ENCODE peak calls at places on chromosomes 11 and 22, in seven cellular contexts. N, E, O, D, A, Q and W are unnamed samples.

GRCh38 chr11:74933765-74934164 is 15.1 kb downstream of the XRRA1 start:
- DNase-seq in E (no peak), Q (no peak), O (no peak), A (no peak), N (no peak), D (no peak), W (no peak)

GRCh38 chr22:48783821-48784266 is 1043.8 kb downstream of the BRD1 start:
- DNase-seq in E (no peak), Q (no peak), A (no peak), D (no peak), N (no peak), O (no peak), W (no peak)

GRCh38 chr22:40310081-40310770 is 36.1 kb upstream of the ADSL start:
- DNase-seq in N (no peak), D (no peak), O (no peak), Q (no peak), E (no peak), A (no peak), W (no peak)

GRCh38 chr22:37713761-37714160 is 16.9 kb downstream of the TRIOBP start:
- DNase-seq in N (no peak), O (no peak), E (no peak), Q (no peak), D (no peak), A (no peak), W (no peak)

GRCh38 chr11:106162190-106162589 is 84.7 kb downstream of the AASDHPPT start:
- DNase-seq in Q (no peak), A (no peak), D (no peak), E (no peak), N (no peak), O (no peak), W (no peak)

GRCh38 chr11:130737041-130737830 is 179.0 kb downstream of the SNX19 start:
- DNase-seq in D (no peak), O (no peak), Q (no peak), A (no peak), E (no peak), N (no peak), W (no peak)

GRCh38 chr11:133906746-133907145 is 50.0 kb downstream of the IGSF9B start:
- DNase-seq in N (no peak), D (no peak), Q (no peak), E (no peak), O (no peak), A (no peak), W (no peak)

GRCh38 chr11:122898799-122899198 is 16.2 kb downstream of the JHY start:
- DNase-seq in O (no peak), E (no peak), D (no peak), Q (no peak), A (no peak), N (no peak), W (no peak)

GRCh38 chr11:130428271-130428670 is at the start of gene ADAMTS8:
- DNase-seq in O (peak), A (no peak), N (no peak), D (no peak), Q (peak), E (no peak), W (no peak)

GRCh38 chr11:124917115-124917637 is 1.9 kb upstream of the HEPN1 start:
- DNase-seq in E (no peak), D (peak), A (no peak), Q (no peak), N (peak), O (no peak), W (no peak)

GRCh38 chr11:60633645-60634044 is 65.8 kb upstream of the MS4A8 start:
- DNase-seq in Q (no peak), N (no peak), O (no peak), A (no peak), E (no peak), D (no peak), W (no peak)

GRCh38 chr11:124756033-124756752 is 4.1 kb upstream of the VSIG2 start:
- DNase-seq in D (no peak), N (no peak), A (no peak), Q (peak), E (no peak), O (no peak), W (no peak)

GRCh38 chr11:65047581-65048422 is 6.8 kb downstream of the SAC3D1 start:
- DNase-seq in A (no peak), Q (no peak), O (peak), E (no peak), D (peak), N (no peak), W (no peak)

GRCh38 chr22:31206896-31207687 is 5.0 kb upstream of the LIMK2 start:
- DNase-seq in O (no peak), E (no peak), D (no peak), N (no peak), A (no peak), Q (no peak), W (no peak)

GRCh38 chr11:108069947-108070346 is 51.4 kb upstream of the ACAT1 start:
- DNase-seq in N (no peak), E (no peak), D (no peak), A (no peak), Q (no peak), O (no peak), W (no peak)

GRCh38 chr22:42138122-42138770 is 7.6 kb upstream of the CYP2D6 start:
- DNase-seq in O (peak), E (no peak), A (no peak), D (no peak), N (no peak), Q (no peak), W (no peak)

GRCh38 chr22:30486661-30487115 is 14.9 kb upstream of the SEC14L3 start:
- DNase-seq in O (no peak), D (no peak), N (no peak), E (no peak), Q (no peak), A (no peak), W (no peak)

GRCh38 chr22:23014250-23014649 is 56.1 kb upstream of the GNAZ start:
- DNase-seq in A (no peak), O (no peak), Q (no peak), N (no peak), D (no peak), E (no peak), W (no peak)

GRCh38 chr11:122723576-122723975 is 68.1 kb downstream of the UBASH3B start:
- DNase-seq in A (no peak), O (no peak), Q (no peak), N (no peak), E (no peak), D (no peak), W (no peak)

GRCh38 chr11:101915811-101916291 is 471 bp downstream of the ANGPTL5 start:
- DNase-seq in A (peak), N (peak), E (no peak), D (no peak), Q (peak), O (no peak), W (peak)

GRCh38 chr22:20912494-20912893 is 4.7 kb upstream of the CRKL start:
- DNase-seq in E (no peak), A (no peak), N (no peak), Q (no peak), O (no peak), D (no peak), W (no peak)

GRCh38 chr11:47572715-47573255 is 6.0 kb downstream of the KBTBD4 start:
- DNase-seq in E (no peak), Q (peak), N (no peak), O (no peak), A (no peak), D (no peak), W (no peak)

GRCh38 chr22:16827506-16827905 is 2.3 kb upstream of the XKR3 start:
- DNase-seq in N (no peak), E (no peak), O (no peak), A (no peak), Q (no peak), D (no peak), W (no peak)

GRCh38 chr22:46617250-46618103 is 2.7 kb upstream of the GRAMD4 start:
- DNase-seq in O (no peak), N (no peak), D (no peak), E (no peak), Q (no peak), A (no peak), W (no peak)

GRCh38 chr22:23803001-23803819 is 16.4 kb downstream of the SMARCB1 start:
- DNase-seq in E (no peak), D (no peak), N (no peak), O (peak), Q (no peak), A (no peak), W (no peak)

GRCh38 chr11:5336331-5336730 is 7.0 kb downstream of the OR51B5 start:
- DNase-seq in Q (no peak), O (no peak), E (no peak), D (no peak), A (no peak), N (no peak), W (no peak)

GRCh38 chr11:128859563-128860441 is 7.3 kb downstream of the KCNJ1 start:
- DNase-seq in A (peak), Q (peak), N (no peak), E (peak), D (no peak), O (peak), W (no peak)

GRCh38 chr11:116786360-116786759 is 1.5 kb downstream of the ZPR1 start:
- DNase-seq in E (no peak), N (no peak), Q (no peak), D (no peak), A (no peak), O (no peak), W (no peak)

GRCh38 chr11:109697140-109697843 is 275.3 kb downstream of the C11orf87 start:
- DNase-seq in D (no peak), Q (peak), N (no peak), O (peak), A (peak), E (no peak), W (peak)

GRCh38 chr11:112082729-112083128 is 3.8 kb downstream of the TIMM8B start:
- DNase-seq in D (no peak), A (no peak), O (no peak), E (no peak), N (no peak), Q (no peak), W (no peak)